ENCODE peak calls at places on chromosomes 3 and 15, in ten cellular contexts. R is AG04450; F is DMS79 treated with DMSO at 0.1 percent for 48 hours; M is MCF 10A; B is right cardiac atrium; Q is SK-N-DZ; J is activated CD4-positive, alpha-beta T cell treated with anti-CD3 and anti-CD28 coated beads, Interleukin-2, amount 10 ng/mL, durations not matched to agents 24 days and 14 days; W is stimulated activated CD4-positive, alpha-beta T cell treated with anti-CD3 and anti-CD28 coated beads, Interleukin-4, amount 100 ng/mL, for 1 hour; V is posterior vena cava; T is left ventricle myocardium inferior. U is an unnamed sample.

GRCh38 chr15:72141171-72142084 is 23.2 kb downstream of the SENP8 start:
- DNase-seq in B (no peak), J (no peak), R (no peak), T (no peak), M (no peak), Q (no peak), W (no peak), F (no peak), V (no peak), U (no peak)

GRCh38 chr3:138381950-138382715 is 33.8 kb downstream of the MRAS start:
- DNase-seq in F (peak), T (peak), B (peak), W (no peak), Q (no peak), V (peak), M (peak), J (no peak), R (no peak), U (no peak)

GRCh38 chr15:74958908-74959642 is 2.5 kb upstream of the RPP25 start:
- DNase-seq in T (no peak), M (no peak), W (no peak), J (no peak), F (no peak), R (no peak), Q (no peak), B (no peak), V (no peak), U (no peak)

GRCh38 chr3:37492977-37493471 is 318.6 kb upstream of the LRRFIP2 start:
- DNase-seq in Q (peak), T (no peak), B (no peak), M (peak), F (peak), J (peak), W (no peak), R (no peak), V (no peak), U (no peak)

GRCh38 chr3:142896996-142897395 is 8.1 kb upstream of the PCOLCE2 start:
- DNase-seq in Q (no peak), J (no peak), W (no peak), V (no peak), F (no peak), T (no peak), R (no peak), B (no peak), M (no peak), U (no peak)

GRCh38 chr3:186425788-186426730 is 64.0 kb upstream of the DGKG start:
- DNase-seq in Q (no peak), R (peak), J (no peak), W (no peak), T (no peak), V (no peak), M (peak), F (no peak), B (no peak), U (no peak)

GRCh38 chr3:12367346-12367745 is 78.5 kb downstream of the PPARG start:
- DNase-seq in T (no peak), Q (no peak), W (no peak), F (no peak), B (no peak), J (no peak), M (peak), V (no peak), R (no peak), U (no peak)

GRCh38 chr3:138112362-138112761 is 3.0 kb downstream of the DZIP1L start:
- DNase-seq in T (no peak), R (no peak), Q (no peak), W (no peak), M (peak), J (no peak), B (no peak), F (no peak), V (no peak), U (no peak)

GRCh38 chr3:64444619-64445317 is 219.5 kb upstream of the PRICKLE2 start:
- DNase-seq in M (no peak), J (no peak), V (no peak), W (no peak), F (no peak), B (peak), R (no peak), T (no peak), Q (no peak), U (no peak)

GRCh38 chr3:142808103-142808917 is 80.6 kb downstream of the PCOLCE2 start:
- DNase-seq in B (no peak), J (no peak), R (no peak), M (peak), T (no peak), V (no peak), Q (no peak), F (no peak), W (no peak), U (no peak)

GRCh38 chr3:182803006-182803405 is 9.7 kb downstream of the ATP11B start:
- DNase-seq in M (peak), R (no peak), B (no peak), W (no peak), T (no peak), Q (no peak), V (no peak), F (no peak), J (no peak), U (no peak)

GRCh38 chr3:114973576-114973975 is 173.5 kb downstream of the ZBTB20 start:
- DNase-seq in Q (no peak), B (no peak), W (no peak), T (no peak), M (no peak), J (no peak), R (no peak), F (peak), V (no peak), U (no peak)

GRCh38 chr3:155753038-155753647 is 8.3 kb upstream of the PLCH1 start:
- DNase-seq in V (no peak), R (no peak), W (no peak), Q (no peak), J (peak), F (peak), T (no peak), B (no peak), M (peak), U (no peak)

GRCh38 chr15:66849393-66849745 is 147.3 kb downstream of the SMAD6 start:
- DNase-seq in J (no peak), M (no peak), W (no peak), F (no peak), V (peak), R (no peak), B (no peak), T (no peak), Q (no peak), U (peak)

GRCh38 chr15:35751421-35752133 is 205.6 kb upstream of the DPH6 start:
- DNase-seq in F (peak), B (peak), Q (peak), M (peak), V (peak), T (peak), J (peak), W (peak), R (peak), U (peak)

GRCh38 chr3:58074126-58074715 is 66.0 kb downstream of the FLNB start:
- DNase-seq in M (no peak), T (no peak), B (no peak), Q (no peak), J (no peak), W (no peak), R (no peak), F (no peak), V (no peak), U (no peak)

GRCh38 chr15:40353697-40354096 is 2.9 kb downstream of the PHGR1 start:
- DNase-seq in B (no peak), V (no peak), W (no peak), J (no peak), R (no peak), T (no peak), M (no peak), F (no peak), Q (no peak), U (no peak)

GRCh38 chr3:45659661-45660566 is 29.3 kb upstream of the SACM1L start:
- DNase-seq in Q (peak), T (peak), J (peak), W (peak), M (peak), B (peak), V (peak), F (peak), R (peak), U (no peak)

GRCh38 chr15:44157679-44158078 is 37.4 kb downstream of the FRMD5 start:
- DNase-seq in Q (peak), R (peak), J (no peak), B (no peak), T (no peak), V (no peak), M (no peak), W (no peak), F (peak), U (no peak)

GRCh38 chr15:68783226-68784054 is 37.3 kb downstream of the ANP32A start:
- DNase-seq in J (peak), F (no peak), B (no peak), R (no peak), V (no peak), T (no peak), M (peak), W (peak), Q (peak), U (no peak)

GRCh38 chr3:12648384-12648959 is 15.4 kb downstream of the RAF1 start:
- DNase-seq in R (no peak), B (no peak), J (no peak), Q (no peak), M (no peak), F (no peak), W (no peak), V (no peak), T (no peak), U (no peak)

GRCh38 chr15:43775411-43775965 is 1.3 kb downstream of the ELL3 start:
- DNase-seq in F (peak), R (no peak), Q (peak), W (no peak), B (no peak), J (no peak), V (no peak), T (no peak), M (peak), U (no peak)

GRCh38 chr3:169790687-169791429 is 17.7 kb downstream of the MYNN start:
- DNase-seq in W (no peak), T (no peak), F (no peak), V (no peak), R (no peak), J (no peak), B (no peak), M (no peak), Q (no peak), U (no peak)

GRCh38 chr15:75695206-75695605 is 17.4 kb downstream of the CSPG4 start:
- DNase-seq in J (no peak), V (no peak), T (no peak), M (no peak), F (no peak), Q (no peak), W (no peak), B (no peak), R (no peak), U (no peak)

GRCh38 chr3:55746808-55747413 is 259.8 kb upstream of the WNT5A start:
- DNase-seq in B (no peak), W (no peak), F (no peak), J (no peak), Q (peak), T (no peak), M (peak), V (no peak), R (no peak), U (no peak)

GRCh38 chr3:7322957-7323679 is 462.2 kb downstream of the GRM7 start:
- DNase-seq in R (no peak), J (no peak), M (no peak), T (no peak), W (no peak), V (no peak), F (no peak), B (no peak), Q (no peak), U (no peak)

GRCh38 chr3:171514466-171514865 is 54.3 kb upstream of the TNIK start:
- DNase-seq in R (no peak), V (no peak), F (no peak), M (no peak), B (no peak), W (no peak), J (no peak), T (no peak), Q (no peak), U (no peak)

GRCh38 chr15:98754283-98755022 is 106.1 kb downstream of the IGF1R start:
- DNase-seq in V (no peak), W (no peak), T (no peak), R (no peak), Q (no peak), M (peak), B (no peak), J (no peak), F (peak), U (no peak)

U was measured in omental fat pad.